ENCODE peak calls at places on chromosomes 16 and 17, in seven cellular contexts. One of them, this sample, is unnamed.

GRCh38 chr16:9567674-9568073 is 476.2 kb downstream of the HAPSTR1 start:
- DNase-seq in SJSA1: no peak
- DNase-seq in neuronal stem cell: no peak
- DNase-seq in OCI-LY7: no peak
- DNase-seq in colonic mucosa: no peak
- DNase-seq in left ventricle myocardium inferior: no peak
- DNase-seq in adrenal gland: no peak
- DNase-seq in this sample: no peak

GRCh38 chr17:57354669-57355068 is 98.3 kb downstream of the MSI2 start:
- DNase-seq in SJSA1: no peak
- DNase-seq in left ventricle myocardium inferior: no peak
- DNase-seq in OCI-LY7: peak; percentile 39
- DNase-seq in colonic mucosa: no peak
- DNase-seq in adrenal gland: no peak
- DNase-seq in neuronal stem cell: no peak
- DNase-seq in this sample: no peak

GRCh38 chr16:11072420-11073153 is 128.2 kb downstream of the CLEC16A start:
- DNase-seq in colonic mucosa: no peak
- DNase-seq in SJSA1: no peak
- DNase-seq in OCI-LY7: no peak
- DNase-seq in left ventricle myocardium inferior: no peak
- DNase-seq in adrenal gland: no peak
- DNase-seq in neuronal stem cell: no peak
- DNase-seq in this sample: no peak

GRCh38 chr16:1908983-1909382 is 9.2 kb downstream of the HS3ST6 start:
- DNase-seq in OCI-LY7: no peak
- DNase-seq in adrenal gland: no peak
- DNase-seq in left ventricle myocardium inferior: no peak
- DNase-seq in SJSA1: peak; percentile 42
- DNase-seq in colonic mucosa: no peak
- DNase-seq in neuronal stem cell: no peak
- DNase-seq in this sample: no peak

GRCh38 chr17:17398188-17398927 is 78.4 kb upstream of the MED9 start:
- DNase-seq in adrenal gland: no peak
- DNase-seq in OCI-LY7: no peak
- DNase-seq in left ventricle myocardium inferior: peak; percentile 45
- DNase-seq in SJSA1: no peak
- DNase-seq in colonic mucosa: no peak
- DNase-seq in neuronal stem cell: no peak
- DNase-seq in this sample: no peak

GRCh38 chr17:74522381-74523090 is 8.7 kb downstream of the CD300LB start:
- DNase-seq in SJSA1: peak; percentile 39
- DNase-seq in neuronal stem cell: no peak
- DNase-seq in left ventricle myocardium inferior: no peak
- DNase-seq in OCI-LY7: no peak
- DNase-seq in adrenal gland: no peak
- DNase-seq in colonic mucosa: peak; percentile 14
- DNase-seq in this sample: no peak

GRCh38 chr17:45234641-45235040 is 13.0 kb downstream of the FMNL1 start:
- DNase-seq in neuronal stem cell: no peak
- DNase-seq in adrenal gland: no peak
- DNase-seq in left ventricle myocardium inferior: no peak
- DNase-seq in colonic mucosa: no peak
- DNase-seq in SJSA1: no peak
- DNase-seq in OCI-LY7: peak; percentile 76
- DNase-seq in this sample: no peak

GRCh38 chr17:1813088-1813487 is 16.6 kb downstream of the SMYD4 start:
- DNase-seq in colonic mucosa: no peak
- DNase-seq in SJSA1: no peak
- DNase-seq in left ventricle myocardium inferior: no peak
- DNase-seq in adrenal gland: no peak
- DNase-seq in neuronal stem cell: no peak
- DNase-seq in OCI-LY7: no peak
- DNase-seq in this sample: no peak

GRCh38 chr17:50946891-50947843 is 81.0 kb upstream of the TOB1 start:
- DNase-seq in neuronal stem cell: no peak
- DNase-seq in SJSA1: no peak
- DNase-seq in OCI-LY7: no peak
- DNase-seq in colonic mucosa: no peak
- DNase-seq in adrenal gland: no peak
- DNase-seq in left ventricle myocardium inferior: no peak
- DNase-seq in this sample: no peak

GRCh38 chr17:74417178-74418045 is 14.5 kb upstream of the GPRC5C start:
- DNase-seq in adrenal gland: no peak
- DNase-seq in SJSA1: no peak
- DNase-seq in OCI-LY7: peak; percentile 67
- DNase-seq in left ventricle myocardium inferior: no peak
- DNase-seq in colonic mucosa: peak; percentile 71
- DNase-seq in neuronal stem cell: no peak
- DNase-seq in this sample: peak; percentile 34

GRCh38 chr16:88309905-88310259 is 72.9 kb upstream of the ZNF469 start:
- DNase-seq in OCI-LY7: peak; percentile 4
- DNase-seq in colonic mucosa: no peak
- DNase-seq in left ventricle myocardium inferior: peak; percentile 4
- DNase-seq in SJSA1: no peak
- DNase-seq in neuronal stem cell: no peak
- DNase-seq in adrenal gland: no peak
- DNase-seq in this sample: no peak

GRCh38 chr17:32007463-32008298 is 498 bp downstream of the LRRC37B start:
- DNase-seq in SJSA1: no peak
- DNase-seq in left ventricle myocardium inferior: no peak
- DNase-seq in OCI-LY7: peak; percentile 59
- DNase-seq in colonic mucosa: peak; percentile 69
- DNase-seq in adrenal gland: peak; percentile 35
- DNase-seq in neuronal stem cell: peak; percentile 39
- DNase-seq in this sample: peak; percentile 29

GRCh38 chr16:84404324-84404723 is 36.0 kb downstream of the ATP2C2 start:
- DNase-seq in SJSA1: no peak
- DNase-seq in OCI-LY7: no peak
- DNase-seq in neuronal stem cell: no peak
- DNase-seq in left ventricle myocardium inferior: no peak
- DNase-seq in adrenal gland: no peak
- DNase-seq in colonic mucosa: no peak
- DNase-seq in this sample: no peak

GRCh38 chr17:18960803-18961511 is 9.0 kb downstream of the SLC5A10 start:
- DNase-seq in colonic mucosa: peak; percentile 90
- DNase-seq in adrenal gland: peak; percentile 85
- DNase-seq in SJSA1: peak; percentile 78
- DNase-seq in left ventricle myocardium inferior: peak; percentile 81
- DNase-seq in OCI-LY7: peak; percentile 86
- DNase-seq in neuronal stem cell: peak; percentile 79
- DNase-seq in this sample: peak; percentile 84

DNA sequence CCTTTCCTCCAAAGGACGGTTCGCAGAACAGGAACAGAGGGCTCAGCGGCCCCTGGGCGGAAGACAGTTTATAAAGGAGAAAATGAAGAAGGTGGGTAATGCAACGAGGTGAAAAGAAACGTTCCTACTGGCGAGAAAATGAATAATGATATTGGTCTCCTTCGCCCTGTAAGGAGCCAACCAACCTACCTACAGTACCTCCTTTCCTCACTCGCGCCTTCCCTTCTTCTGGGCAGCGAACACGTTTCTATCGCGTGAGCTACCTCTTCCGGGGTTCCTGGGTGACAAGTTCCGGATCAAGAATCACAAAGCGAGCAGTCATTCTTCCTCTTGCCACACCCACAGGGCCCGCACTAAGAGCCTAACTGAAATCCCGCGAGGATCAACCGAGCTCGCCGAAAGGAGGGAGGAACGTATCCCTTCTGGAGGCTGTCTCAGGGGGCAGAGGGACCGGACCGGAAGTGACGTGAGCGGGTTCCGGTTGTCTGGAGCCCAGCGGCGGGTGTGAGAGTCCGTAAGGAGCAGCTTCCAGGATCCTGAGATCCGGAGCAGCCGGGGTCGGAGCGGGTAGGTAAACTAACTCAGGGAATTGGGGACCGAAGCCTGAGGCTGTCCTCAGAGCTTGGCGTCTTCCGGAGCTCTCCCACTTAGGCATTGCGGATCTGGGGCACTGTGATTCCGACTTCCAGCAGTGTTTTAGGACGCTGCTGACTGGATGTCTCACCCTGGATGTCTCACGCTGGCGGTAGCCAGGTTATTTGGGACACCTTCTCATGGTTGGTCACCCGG is at the start of the genes PTRH2 and VMP1:
- DNase-seq in SJSA1: peak; percentile 100
- DNase-seq in left ventricle myocardium inferior: peak; percentile 98
- DNase-seq in neuronal stem cell: peak; percentile 99
- DNase-seq in OCI-LY7: peak; percentile 97
- DNase-seq in colonic mucosa: peak; percentile 98
- DNase-seq in adrenal gland: peak; percentile 99
- DNase-seq in this sample: peak; percentile 99
- H3K4me1 ChIP-seq in SJSA1: peaks cover 5% of the 10 kb centered on the region
- H3K4me1 ChIP-seq in left ventricle myocardium inferior: peaks cover 72% of the 10 kb centered on the region
- H3K4me1 ChIP-seq in neuronal stem cell: peaks cover 9% of the 10 kb centered on the region
- H3K4me1 ChIP-seq in OCI-LY7: peaks cover 32% of the 10 kb centered on the region
- H3K4me1 ChIP-seq in colonic mucosa: no peaks in the 10 kb centered on the region
- H3K4me1 ChIP-seq in adrenal gland: peaks cover 55% of the 10 kb centered on the region
- H3K4me1 ChIP-seq in this sample: peaks cover 45% of the 10 kb centered on the region

DNA sequence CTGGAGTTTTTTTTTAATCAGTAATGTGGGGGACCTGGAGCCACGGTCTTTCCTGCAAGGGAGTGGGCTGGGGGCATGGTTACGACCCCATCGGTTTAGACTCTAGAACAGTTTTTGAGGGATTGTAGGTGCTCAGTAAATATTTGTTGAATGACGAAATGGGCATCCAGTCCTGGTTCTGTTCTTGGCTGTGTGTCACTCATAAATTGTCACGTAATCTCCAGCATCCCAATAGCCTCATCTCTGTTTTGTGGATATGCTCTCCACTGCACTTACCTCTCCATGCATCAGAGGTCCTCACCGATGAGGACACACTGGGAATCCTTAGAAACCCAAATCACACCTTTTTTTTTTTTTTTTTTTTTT is 497 bp upstream of the SLC38A7 start:
- DNase-seq in OCI-LY7: no peak
- DNase-seq in left ventricle myocardium inferior: no peak
- DNase-seq in neuronal stem cell: no peak
- DNase-seq in SJSA1: no peak
- DNase-seq in adrenal gland: no peak
- DNase-seq in colonic mucosa: no peak
- DNase-seq in this sample: no peak
- H3K27ac ChIP-seq in OCI-LY7: no peak overlapping the region
- H3K27ac ChIP-seq in left ventricle myocardium inferior: peak overlapping the region; percentile 94
- H3K27ac ChIP-seq in neuronal stem cell: no peak overlapping the region
- H3K27ac ChIP-seq in SJSA1: no peak overlapping the region
- H3K27ac ChIP-seq in adrenal gland: peak overlapping the region; percentile 88
- H3K27ac ChIP-seq in colonic mucosa: no peak overlapping the region
- H3K27ac ChIP-seq in this sample: no peak overlapping the region

GRCh38 chr17:73311428-73311780 is 397 bp downstream of the CDC42EP4 start:
- DNase-seq in neuronal stem cell: no peak
- DNase-seq in OCI-LY7: no peak
- DNase-seq in SJSA1: peak; percentile 69
- DNase-seq in adrenal gland: no peak
- DNase-seq in left ventricle myocardium inferior: peak; percentile 54
- DNase-seq in colonic mucosa: peak; percentile 60
- DNase-seq in this sample: no peak

GRCh38 chr17:73309727-73310555 is 1.9 kb downstream of the CDC42EP4 start:
- DNase-seq in OCI-LY7: no peak
- DNase-seq in SJSA1: no peak
- DNase-seq in neuronal stem cell: peak; percentile 67
- DNase-seq in left ventricle myocardium inferior: no peak
- DNase-seq in adrenal gland: peak; percentile 73
- DNase-seq in colonic mucosa: peak; percentile 80
- DNase-seq in this sample: peak; percentile 91

GRCh38 chr17:73315481-73315880 is 3.7 kb upstream of the CDC42EP4 start:
- DNase-seq in neuronal stem cell: no peak
- DNase-seq in adrenal gland: no peak
- DNase-seq in left ventricle myocardium inferior: no peak
- DNase-seq in colonic mucosa: no peak
- DNase-seq in OCI-LY7: no peak
- DNase-seq in SJSA1: no peak
- DNase-seq in this sample: no peak

GRCh38 chr17:73313526-73314127 is 1.8 kb upstream of the CDC42EP4 start:
- DNase-seq in colonic mucosa: no peak
- DNase-seq in left ventricle myocardium inferior: no peak
- DNase-seq in adrenal gland: no peak
- DNase-seq in OCI-LY7: no peak
- DNase-seq in SJSA1: no peak
- DNase-seq in neuronal stem cell: no peak
- DNase-seq in this sample: no peak

GRCh38 chr17:73311781-73312641 is at the start of gene CDC42EP4:
- DNase-seq in OCI-LY7: no peak
- DNase-seq in neuronal stem cell: peak; percentile 90
- DNase-seq in adrenal gland: peak; percentile 96
- DNase-seq in SJSA1: peak; percentile 99
- DNase-seq in left ventricle myocardium inferior: peak; percentile 96
- DNase-seq in colonic mucosa: peak; percentile 98
- DNase-seq in this sample: peak; percentile 97
- H3K4me1 ChIP-seq in OCI-LY7: no peaks in the 10 kb centered on the region
- H3K4me1 ChIP-seq in neuronal stem cell: peaks cover 23% of the 10 kb centered on the region
- H3K4me1 ChIP-seq in adrenal gland: peaks cover 35% of the 10 kb centered on the region
- H3K4me1 ChIP-seq in SJSA1: peaks cover 48% of the 10 kb centered on the region
- H3K4me1 ChIP-seq in left ventricle myocardium inferior: peaks cover 58% of the 10 kb centered on the region
- H3K4me1 ChIP-seq in colonic mucosa: peaks cover 1% of the 10 kb centered on the region
- H3K4me1 ChIP-seq in this sample: peaks cover 37% of the 10 kb centered on the region

GRCh38 chr16:70157477-70158260 is 15.9 kb upstream of the CLEC18C start:
- DNase-seq in adrenal gland: no peak
- DNase-seq in SJSA1: no peak
- DNase-seq in OCI-LY7: no peak
- DNase-seq in left ventricle myocardium inferior: no peak
- DNase-seq in neuronal stem cell: no peak
- DNase-seq in colonic mucosa: no peak
- DNase-seq in this sample: no peak

GRCh38 chr16:70157105-70157476 is 16.5 kb upstream of the CLEC18C start:
- DNase-seq in neuronal stem cell: no peak
- DNase-seq in SJSA1: no peak
- DNase-seq in adrenal gland: no peak
- DNase-seq in colonic mucosa: peak; percentile 14
- DNase-seq in OCI-LY7: no peak
- DNase-seq in left ventricle myocardium inferior: no peak
- DNase-seq in this sample: no peak

GRCh38 chr16:70159355-70160348 is 13.9 kb upstream of the CLEC18C start:
- DNase-seq in colonic mucosa: no peak
- DNase-seq in SJSA1: no peak
- DNase-seq in neuronal stem cell: no peak
- DNase-seq in OCI-LY7: no peak
- DNase-seq in left ventricle myocardium inferior: no peak
- DNase-seq in adrenal gland: no peak
- DNase-seq in this sample: no peak

GRCh38 chr16:70160388-70160787 is 13.2 kb upstream of the CLEC18C start:
- DNase-seq in OCI-LY7: no peak
- DNase-seq in adrenal gland: no peak
- DNase-seq in neuronal stem cell: no peak
- DNase-seq in SJSA1: no peak
- DNase-seq in colonic mucosa: no peak
- DNase-seq in left ventricle myocardium inferior: no peak
- DNase-seq in this sample: no peak

DNA sequence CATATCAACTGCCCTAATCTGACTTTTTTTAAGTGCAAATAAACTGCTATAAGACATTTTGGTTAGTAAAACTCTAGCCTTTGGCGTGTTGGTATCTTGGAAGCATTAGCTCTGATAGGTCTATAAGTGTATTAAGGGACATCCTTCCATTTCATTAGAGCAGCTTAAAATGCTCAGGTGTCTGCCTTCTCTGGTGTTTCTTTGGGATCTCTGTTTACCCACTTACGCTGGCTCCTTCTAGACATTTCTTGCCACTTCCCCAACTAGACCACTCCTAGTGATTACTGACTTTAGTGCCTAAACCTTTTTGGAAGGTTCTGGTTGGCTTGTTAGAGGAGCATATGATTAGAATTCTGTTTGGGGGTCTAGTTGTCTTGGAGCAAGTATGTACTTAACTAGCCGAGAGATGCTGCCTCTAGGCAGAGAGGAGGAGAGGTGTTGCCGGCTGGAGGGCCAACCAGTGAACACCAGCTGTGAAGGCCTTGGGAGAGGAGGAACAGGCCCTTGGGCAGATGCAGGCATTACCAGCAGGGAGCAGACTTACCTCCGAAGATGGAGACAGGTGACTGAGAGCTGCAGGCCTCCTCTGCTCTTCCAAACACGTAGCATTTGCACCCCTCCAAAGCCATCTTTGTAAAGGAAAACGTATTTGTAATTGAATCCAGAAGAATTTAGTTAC is 15.2 kb upstream of the CLEC18C start:
- DNase-seq in adrenal gland: no peak
- DNase-seq in left ventricle myocardium inferior: no peak
- DNase-seq in neuronal stem cell: no peak
- DNase-seq in OCI-LY7: no peak
- DNase-seq in colonic mucosa: no peak
- DNase-seq in SJSA1: no peak
- DNase-seq in this sample: no peak
- H3K27ac ChIP-seq in adrenal gland: no peak overlapping the region
- H3K27ac ChIP-seq in left ventricle myocardium inferior: no peak overlapping the region
- H3K27ac ChIP-seq in neuronal stem cell: no peak overlapping the region
- H3K27ac ChIP-seq in OCI-LY7: no peak overlapping the region
- H3K27ac ChIP-seq in colonic mucosa: no peak overlapping the region
- H3K27ac ChIP-seq in SJSA1: no peak overlapping the region
- H3K27ac ChIP-seq in this sample: no peak overlapping the region